ENCODE peak calls at places on chromosomes 12 and 14, in five cellular contexts. One of them, this sample, is unnamed.

GRCh38 chr12:78918221-78918620 is 53.6 kb downstream of the SYT1 start:
- DNase-seq in amniotic stem cell: no peak
- DNase-seq in skeletal muscle cell: no peak
- DNase-seq in PC-9: no peak
- DNase-seq in T follicular helper cell: no peak
- DNase-seq in this sample: no peak

GRCh38 chr12:57129311-57130288 is 1.3 kb downstream of the LRP1 start:
- DNase-seq in T follicular helper cell: no peak
- DNase-seq in amniotic stem cell: no peak
- DNase-seq in skeletal muscle cell: no peak
- DNase-seq in PC-9: no peak
- DNase-seq in this sample: no peak

GRCh38 chr14:90061849-90062794 is at the start of gene KCNK13:
- DNase-seq in skeletal muscle cell: no peak
- DNase-seq in amniotic stem cell: no peak
- DNase-seq in T follicular helper cell: no peak
- DNase-seq in PC-9: no peak
- DNase-seq in this sample: no peak

GRCh38 chr14:36478782-36479181 is 41.2 kb downstream of the NKX2-1 start:
- DNase-seq in PC-9: peak
- DNase-seq in skeletal muscle cell: no peak
- DNase-seq in T follicular helper cell: no peak
- DNase-seq in amniotic stem cell: no peak
- DNase-seq in this sample: no peak

GRCh38 chr12:57850924-57851323 is 4.4 kb upstream of the CTDSP2 start:
- DNase-seq in skeletal muscle cell: no peak
- DNase-seq in amniotic stem cell: no peak
- DNase-seq in PC-9: no peak
- DNase-seq in T follicular helper cell: no peak
- DNase-seq in this sample: no peak

GRCh38 chr14:27995688-27996087 is 770.9 kb upstream of the FOXG1 start:
- DNase-seq in amniotic stem cell: no peak
- DNase-seq in PC-9: no peak
- DNase-seq in T follicular helper cell: no peak
- DNase-seq in skeletal muscle cell: no peak
- DNase-seq in this sample: no peak

GRCh38 chr12:16361142-16361783 is 13.8 kb downstream of the MGST1 start:
- DNase-seq in skeletal muscle cell: no peak
- DNase-seq in PC-9: no peak
- DNase-seq in amniotic stem cell: no peak
- DNase-seq in T follicular helper cell: no peak
- DNase-seq in this sample: no peak

GRCh38 chr12:4911316-4911994 is 1.8 kb downstream of the KCNA1 start:
- DNase-seq in PC-9: no peak
- DNase-seq in T follicular helper cell: no peak
- DNase-seq in amniotic stem cell: no peak
- DNase-seq in skeletal muscle cell: no peak
- DNase-seq in this sample: no peak

GRCh38 chr12:93563807-93564538 is 8.5 kb upstream of the SOCS2 start:
- DNase-seq in T follicular helper cell: no peak
- DNase-seq in amniotic stem cell: no peak
- DNase-seq in skeletal muscle cell: no peak
- DNase-seq in PC-9: peak
- DNase-seq in this sample: no peak

GRCh38 chr12:8226355-8226754 is 1.1 kb downstream of the FAM90A1 start:
- DNase-seq in T follicular helper cell: no peak
- DNase-seq in skeletal muscle cell: no peak
- DNase-seq in PC-9: no peak
- DNase-seq in amniotic stem cell: no peak
- DNase-seq in this sample: no peak

GRCh38 chr14:27078176-27078575 is 480.3 kb upstream of the NOVA1 start:
- DNase-seq in T follicular helper cell: no peak
- DNase-seq in amniotic stem cell: no peak
- DNase-seq in skeletal muscle cell: no peak
- DNase-seq in PC-9: no peak
- DNase-seq in this sample: no peak

GRCh38 chr14:94646481-94646880 is 34.3 kb downstream of the SERPINA3 start:
- DNase-seq in PC-9: no peak
- DNase-seq in T follicular helper cell: no peak
- DNase-seq in skeletal muscle cell: peak
- DNase-seq in amniotic stem cell: no peak
- DNase-seq in this sample: peak

GRCh38 chr12:78804262-78804661 is 60.3 kb upstream of the SYT1 start:
- DNase-seq in amniotic stem cell: no peak
- DNase-seq in skeletal muscle cell: no peak
- DNase-seq in PC-9: no peak
- DNase-seq in T follicular helper cell: no peak
- DNase-seq in this sample: no peak

GRCh38 chr14:99188721-99189120 is 83.3 kb downstream of the BCL11B start:
- DNase-seq in PC-9: no peak
- DNase-seq in skeletal muscle cell: no peak
- DNase-seq in amniotic stem cell: no peak
- DNase-seq in T follicular helper cell: no peak
- DNase-seq in this sample: no peak

GRCh38 chr14:60253649-60254048 is 4.6 kb downstream of the PPM1A start:
- DNase-seq in skeletal muscle cell: no peak
- DNase-seq in PC-9: no peak
- DNase-seq in T follicular helper cell: no peak
- DNase-seq in amniotic stem cell: no peak
- DNase-seq in this sample: no peak

GRCh38 chr12:113439606-113440030 is 17.4 kb downstream of the SDSL start:
- DNase-seq in amniotic stem cell: peak
- DNase-seq in T follicular helper cell: no peak
- DNase-seq in PC-9: no peak
- DNase-seq in skeletal muscle cell: no peak
- DNase-seq in this sample: no peak

GRCh38 chr12:55922126-55922525 is 5.6 kb downstream of the PYM1 start:
- DNase-seq in amniotic stem cell: no peak
- DNase-seq in T follicular helper cell: no peak
- DNase-seq in PC-9: no peak
- DNase-seq in skeletal muscle cell: no peak
- DNase-seq in this sample: no peak

GRCh38 chr12:2958432-2959193 is 584 bp upstream of the TEAD4 start:
- DNase-seq in PC-9: peak
- DNase-seq in amniotic stem cell: peak
- DNase-seq in T follicular helper cell: no peak
- DNase-seq in skeletal muscle cell: no peak
- DNase-seq in this sample: peak

GRCh38 chr12:111174283-111175108 is 194.4 kb downstream of the PHETA1 start:
- DNase-seq in T follicular helper cell: no peak
- DNase-seq in PC-9: no peak
- DNase-seq in skeletal muscle cell: no peak
- DNase-seq in amniotic stem cell: no peak
- DNase-seq in this sample: no peak

GRCh38 chr14:51479584-51480305 is 172.0 kb upstream of the FRMD6 start:
- DNase-seq in PC-9: no peak
- DNase-seq in amniotic stem cell: no peak
- DNase-seq in skeletal muscle cell: peak
- DNase-seq in T follicular helper cell: no peak
- DNase-seq in this sample: no peak

GRCh38 chr12:130078852-130079251 is 83.4 kb upstream of the FZD10 start:
- DNase-seq in amniotic stem cell: no peak
- DNase-seq in PC-9: no peak
- DNase-seq in T follicular helper cell: no peak
- DNase-seq in skeletal muscle cell: no peak
- DNase-seq in this sample: no peak

GRCh38 chr14:65258391-65258790 is 154.1 kb upstream of the FUT8 start:
- DNase-seq in amniotic stem cell: no peak
- DNase-seq in T follicular helper cell: no peak
- DNase-seq in PC-9: peak
- DNase-seq in skeletal muscle cell: peak
- DNase-seq in this sample: no peak

GRCh38 chr14:42140001-42140400 is 533.3 kb downstream of the LRFN5 start:
- DNase-seq in PC-9: no peak
- DNase-seq in skeletal muscle cell: peak
- DNase-seq in amniotic stem cell: no peak
- DNase-seq in T follicular helper cell: no peak
- DNase-seq in this sample: no peak

GRCh38 chr12:13189254-13189653 is 7.3 kb upstream of the EMP1 start:
- DNase-seq in skeletal muscle cell: no peak
- DNase-seq in PC-9: no peak
- DNase-seq in amniotic stem cell: no peak
- DNase-seq in T follicular helper cell: no peak
- DNase-seq in this sample: no peak

GRCh38 chr12:47079894-47080724 is at the start of gene AMIGO2:
- DNase-seq in skeletal muscle cell: no peak
- DNase-seq in amniotic stem cell: no peak
- DNase-seq in T follicular helper cell: no peak
- DNase-seq in PC-9: peak
- DNase-seq in this sample: peak